ENCODE peak calls at places on chromosome 9, in six cellular contexts. Q, J, C, A, Y and S are unnamed samples.

GRCh38 chr9:98532574-98532973 is 176.2 kb downstream of the GABBR2 start:
- DNase-seq in A (no peak), Y (no peak), C (no peak), J (no peak), Q (no peak), S (no peak)

GRCh38 chr9:34988218-34989055 is 1.1 kb upstream of the DNAJB5 start:
- DNase-seq in Q (peak), A (peak), C (no peak), J (no peak), Y (no peak), S (peak)

GRCh38 chr9:125971050-125971449 is 223.9 kb downstream of the PBX3 start:
- DNase-seq in J (no peak), Y (no peak), C (no peak), A (no peak), Q (no peak), S (no peak)

GRCh38 chr9:87557996-87558395 is 60.3 kb downstream of the DAPK1 start:
- DNase-seq in C (no peak), Q (peak), A (no peak), J (peak), Y (no peak), S (no peak)

GRCh38 chr9:98101868-98102273 is 17.2 kb downstream of the TRIM14 start:
- DNase-seq in Q (no peak), Y (no peak), C (no peak), A (no peak), J (peak), S (peak)

GRCh38 chr9:118281787-118282186 is 577.6 kb downstream of the TLR4 start:
- DNase-seq in A (no peak), Y (no peak), J (no peak), C (no peak), Q (no peak), S (no peak)

GRCh38 chr9:133990366-133991210 is 1.5 kb downstream of the VAV2 start:
- DNase-seq in A (no peak), J (peak), Q (peak), C (peak), Y (peak), S (peak)

GRCh38 chr9:110370316-110370715 is 32.7 kb upstream of the TXNDC8 start:
- DNase-seq in Q (no peak), J (no peak), C (no peak), A (no peak), Y (no peak), S (no peak)

GRCh38 chr9:21605489-21605931 is 123.4 kb upstream of the IFNE start:
- DNase-seq in A (no peak), C (peak), Y (no peak), Q (no peak), J (no peak), S (no peak)

GRCh38 chr9:86577420-86578333 is 223.5 kb upstream of the TUT7 start:
- DNase-seq in C (no peak), Y (no peak), J (no peak), A (no peak), Q (no peak), S (no peak)

GRCh38 chr9:132520612-132521011 is 61.8 kb upstream of the BARHL1 start:
- DNase-seq in J (no peak), A (no peak), Y (no peak), Q (no peak), C (no peak), S (no peak)

GRCh38 chr9:135480071-135480941 is 724 bp downstream of the PPP1R26 start:
- DNase-seq in J (peak), Q (peak), A (no peak), Y (peak), C (peak), S (peak)
- TF ChIP-seq POLR2A in J (no peak), Q (no peak), A (no peak), Y (peak), C (no peak), S (no peak)

GRCh38 chr9:124282442-124283231 is 24.9 kb downstream of the NEK6 start:
- DNase-seq in Y (peak), Q (peak), A (peak), C (no peak), J (peak), S (no peak)
- TF ChIP-seq POLR2A in Y (no peak), Q (no peak), A (no peak), C (no peak), J (no peak), S (no peak)

DNA sequence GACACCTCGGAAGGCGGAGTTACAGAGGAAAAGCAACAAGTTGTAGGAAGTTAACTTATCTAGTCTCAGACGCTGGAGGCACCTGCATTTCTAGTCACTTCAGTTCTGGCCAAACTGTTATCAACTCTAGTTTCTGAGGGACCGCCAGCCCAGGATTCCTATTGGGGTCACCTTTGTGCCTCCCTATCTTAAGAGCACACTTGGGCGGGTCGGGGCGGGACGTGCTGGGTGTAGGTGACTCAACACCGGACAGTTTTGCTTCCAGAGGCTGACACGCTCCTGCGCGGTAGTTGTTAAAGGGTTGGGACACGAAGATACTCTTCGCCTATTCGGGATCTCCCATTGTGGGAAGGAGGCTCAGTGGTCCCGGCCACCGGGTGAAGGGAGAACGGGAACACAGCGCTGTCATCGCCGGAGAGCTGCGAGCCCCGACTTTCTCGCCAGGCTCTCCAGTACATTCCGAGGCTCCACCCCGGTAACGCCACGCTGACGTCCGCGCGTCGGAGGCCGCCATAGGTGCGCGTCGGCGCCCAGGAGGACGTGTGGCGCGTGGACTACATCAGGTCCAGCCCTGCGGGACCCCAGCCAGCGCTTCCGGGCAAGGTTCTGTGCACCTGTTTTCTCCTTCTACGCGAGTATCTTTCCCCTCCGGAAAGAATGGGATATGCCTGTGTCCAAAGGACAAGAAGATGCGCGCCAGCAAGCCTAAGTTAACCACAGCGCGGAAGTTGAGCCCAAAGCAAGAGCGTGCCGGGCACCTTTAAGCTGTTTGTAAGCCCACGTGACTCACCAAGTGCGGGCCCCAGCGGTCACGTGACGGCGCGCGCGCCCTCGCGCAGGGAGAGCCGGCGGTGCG is at the start of gene KDM4C:
- DNase-seq in Q (peak), Y (peak), J (peak), A (peak), C (peak), S (peak)
- TF ChIP-seq POLR2A in Q (peak), Y (peak), J (peak), A (peak), C (peak), S (peak)

GRCh38 chr9:131516274-131516565 is 13.5 kb downstream of the POMT1 start:
- DNase-seq in Y (no peak), A (no peak), Q (no peak), C (no peak), J (no peak), S (no peak)
- TF ChIP-seq POLR2A in Y (no peak), A (no peak), Q (no peak), C (no peak), J (no peak), S (no peak)

DNA sequence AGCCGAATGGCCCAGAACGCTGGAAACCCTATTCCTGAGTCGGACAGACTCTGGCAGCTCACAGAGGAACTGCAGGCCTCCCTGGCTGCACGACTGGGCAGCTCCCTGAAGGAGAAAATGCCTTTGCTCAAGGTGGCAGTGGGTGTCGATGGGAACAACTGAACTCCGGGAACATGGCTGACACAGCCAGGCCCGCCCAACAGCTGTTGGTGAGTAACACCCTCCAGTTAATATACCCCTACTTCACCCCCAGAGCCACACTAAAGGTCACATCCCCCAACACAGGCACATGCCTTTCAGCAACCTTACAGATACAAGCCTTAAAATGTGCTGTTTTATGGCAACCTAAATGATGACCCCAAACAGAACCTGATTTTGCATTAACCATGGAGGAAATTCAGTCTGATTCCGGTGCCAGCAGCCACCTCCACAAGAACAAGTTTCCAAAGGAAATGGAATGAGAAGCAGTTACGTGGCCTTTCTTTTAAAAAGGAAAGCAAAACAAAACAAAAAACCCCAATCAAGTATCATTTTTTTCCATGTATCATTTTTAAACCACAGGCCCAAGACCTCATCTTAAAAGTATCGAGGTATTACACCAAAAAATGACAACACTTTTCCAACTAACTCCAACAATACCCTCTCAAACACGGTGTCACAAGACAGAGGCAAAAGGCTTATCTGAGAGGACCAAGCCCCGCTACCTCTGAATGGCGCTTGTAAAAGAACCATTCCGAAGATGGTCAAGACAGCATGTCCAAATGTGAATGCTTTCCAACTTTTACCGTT is 3.1 kb downstream of the KLF9 start:
- DNase-seq in Y (peak), C (no peak), J (peak), A (peak), Q (peak), S (peak)
- TF ChIP-seq POLR2A in Y (no peak), C (no peak), J (no peak), A (peak), Q (no peak), S (no peak)

GRCh38 chr9:72906810-72907209 is 46.0 kb downstream of the ALDH1A1 start:
- DNase-seq in A (no peak), Y (no peak), J (no peak), C (no peak), Q (no peak), S (no peak)
- TF ChIP-seq POLR2A in A (no peak), Y (no peak), J (no peak), C (no peak), Q (no peak), S (no peak)

GRCh38 chr9:37464426-37465248 is 613 bp downstream of the ZBTB5 start:
- DNase-seq in J (peak), Y (no peak), Q (peak), A (no peak), C (no peak), S (peak)
- TF ChIP-seq POLR2A in J (peak), Y (peak), Q (peak), A (peak), C (peak), S (no peak)

GRCh38 chr9:95874303-95874988 is 1.0 kb upstream of the ERCC6L2 start:
- DNase-seq in Y (peak), A (no peak), Q (no peak), C (peak), J (no peak), S (no peak)

GRCh38 chr9:95874989-95875304 is 544 bp upstream of the ERCC6L2 start:
- DNase-seq in Q (peak), C (peak), A (peak), J (peak), Y (peak), S (peak)

GRCh38 chr9:95876595-95876994 is 1.1 kb downstream of the ERCC6L2 start:
- DNase-seq in A (no peak), C (peak), J (no peak), Y (peak), Q (no peak), S (no peak)

GRCh38 chr9:95876138-95876444 is 600 bp downstream of the ERCC6L2 start:
- DNase-seq in Q (no peak), A (no peak), C (no peak), Y (no peak), J (no peak), S (no peak)

GRCh38 chr9:95875305-95876137 is at the start of gene ERCC6L2:
- DNase-seq in J (peak), C (peak), Q (peak), A (peak), Y (peak), S (peak)
- TF ChIP-seq POLR2A in J (peak), C (peak), Q (peak), A (peak), Y (peak), S (no peak)

GRCh38 chr9:136268318-136268717 is 22.7 kb upstream of the QSOX2 start:
- DNase-seq in A (no peak), C (peak), Y (peak), Q (peak), J (no peak), S (no peak)

GRCh38 chr9:136264803-136265405 is 19.3 kb upstream of the QSOX2 start:
- DNase-seq in Y (no peak), A (no peak), C (no peak), J (no peak), Q (no peak), S (no peak)

GRCh38 chr9:136268776-136269175 is 23.2 kb upstream of the QSOX2 start:
- DNase-seq in J (no peak), A (no peak), Y (no peak), Q (no peak), C (no peak), S (no peak)

GRCh38 chr9:136265561-136266355 is 20.1 kb upstream of the QSOX2 start:
- DNase-seq in C (no peak), J (no peak), Q (no peak), A (no peak), Y (no peak), S (no peak)

GRCh38 chr9:136267261-136268111 is 21.9 kb upstream of the QSOX2 start:
- DNase-seq in Q (peak), J (peak), C (peak), A (peak), Y (peak), S (peak)
- TF ChIP-seq POLR2A in Q (peak), J (no peak), C (peak), A (no peak), Y (no peak), S (no peak)

GRCh38 chr9:123926986-123927385 is 2.9 kb downstream of the DENND1A start:
- DNase-seq in Q (no peak), A (no peak), J (no peak), C (no peak), Y (no peak), S (no peak)

GRCh38 chr9:123929177-123929869 is 603 bp downstream of the DENND1A start:
- DNase-seq in C (no peak), Q (peak), Y (peak), J (no peak), A (no peak), S (no peak)

GRCh38 chr9:123928471-123929176 is 1.3 kb downstream of the DENND1A start:
- DNase-seq in C (no peak), Q (no peak), A (no peak), Y (no peak), J (no peak), S (no peak)

GRCh38 chr9:123927625-123928308 is 2.2 kb downstream of the DENND1A start:
- DNase-seq in C (no peak), Y (no peak), Q (no peak), A (no peak), J (no peak), S (no peak)

DNA sequence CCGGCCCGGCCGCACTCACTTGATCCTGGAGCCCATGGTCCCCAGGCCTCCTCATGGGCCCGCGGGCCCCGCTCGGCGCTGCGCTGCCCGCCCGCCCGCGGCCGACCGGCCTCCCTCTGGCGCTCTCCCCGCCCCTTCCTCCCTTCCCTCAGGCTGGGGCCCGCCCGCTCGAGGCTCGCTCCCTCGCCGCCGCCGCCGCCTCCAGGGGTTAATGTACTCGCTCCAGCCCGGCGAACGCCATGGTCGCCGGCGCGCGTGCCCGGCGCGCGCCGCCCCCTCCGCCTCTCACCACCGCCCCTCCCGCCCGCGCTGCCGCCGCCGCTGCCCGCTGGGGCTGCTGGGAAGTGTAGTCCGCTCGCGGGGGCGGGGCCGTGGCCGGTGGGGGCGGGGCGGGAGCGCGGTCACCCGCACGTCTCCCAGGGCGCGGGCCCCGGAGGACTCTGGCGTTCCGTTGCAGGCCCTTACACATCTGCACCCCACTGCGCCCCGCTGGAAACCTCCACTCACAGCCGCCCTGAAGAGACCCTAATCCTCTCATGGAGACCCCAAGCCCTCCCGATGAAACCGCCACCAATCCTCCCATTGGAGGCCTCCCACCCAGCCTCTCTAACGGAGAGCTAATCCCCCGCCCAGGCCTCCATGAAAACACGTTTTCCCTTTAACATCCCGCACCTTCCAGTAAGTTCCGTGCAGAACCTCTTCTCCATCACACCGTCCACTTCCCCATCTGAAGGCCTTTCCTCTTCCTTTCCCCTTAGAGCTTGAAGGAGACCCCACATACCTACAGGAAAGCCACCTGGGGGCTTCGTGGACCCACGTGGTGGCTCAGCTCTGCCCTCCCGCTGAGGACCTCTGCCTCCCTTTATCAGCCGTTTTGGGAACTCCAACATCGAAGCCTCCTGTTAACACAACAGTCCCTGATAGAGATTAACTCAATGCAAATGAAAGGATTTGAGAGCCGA is at the start of gene DENND1A:
- DNase-seq in J (peak), C (peak), A (peak), Q (peak), Y (peak), S (peak)
- TF ChIP-seq POLR2A in J (no peak), C (peak), A (peak), Q (peak), Y (peak), S (no peak)